ENCODE peak calls at places on chromosomes 2 and 18, in four cellular contexts. F is activated CD4-positive, alpha-beta T cell treated with anti-CD3 and anti-CD28 coated beads, Interleukin-2, amount 50 U/mL, for 24 hours; V is KBM-7; H is SW480. B is an unnamed sample.

GRCh38 chr2:101012706-101013181 is 10.7 kb downstream of the RPL31 start:
- DNase-seq in F (peak), H (peak), V (peak), B (peak)

GRCh38 chr2:1748741-1749488 is 4.6 kb upstream of the PXDN start:
- DNase-seq in F (no peak), H (no peak), V (no peak), B (no peak)

GRCh38 chr2:72150157-72150960 is 2.7 kb upstream of the CYP26B1 start:
- DNase-seq in F (peak), H (peak), V (peak), B (peak)

GRCh38 chr2:11703700-11704099 is 33.7 kb upstream of the NTSR2 start:
- DNase-seq in H (no peak), V (no peak), F (no peak), B (no peak)

GRCh38 chr2:229429529-229430067 is 158.5 kb upstream of the PID1 start:
- DNase-seq in F (no peak), H (no peak), V (no peak), B (no peak)

GRCh38 chr2:230939066-230939591 is 14.1 kb upstream of the GPR55 start:
- DNase-seq in H (no peak), F (no peak), V (no peak), B (no peak)

GRCh38 chr2:45872211-45872610 is 220.7 kb downstream of the PRKCE start:
- DNase-seq in F (no peak), V (no peak), H (no peak), B (no peak)

GRCh38 chr2:119174216-119174992 is 15.9 kb upstream of the C1QL2 start:
- DNase-seq in V (peak), F (peak), H (peak), B (peak)

GRCh38 chr2:21014364-21015280 is 29.3 kb downstream of the APOB start:
- DNase-seq in F (no peak), V (no peak), H (no peak), B (no peak)

GRCh38 chr2:68709421-68709911 is 25.1 kb upstream of the ARHGAP25 start:
- DNase-seq in H (peak), F (no peak), V (peak), B (peak)

GRCh38 chr2:33518200-33518599 is 41.8 kb downstream of the RASGRP3 start:
- DNase-seq in F (no peak), H (no peak), V (no peak), B (no peak)

GRCh38 chr2:85953476-85953875 is 64.7 kb upstream of the ST3GAL5 start:
- DNase-seq in H (no peak), V (no peak), F (no peak), B (no peak)

GRCh38 chr2:165700511-165700910 is 93.5 kb downstream of the GALNT3 start:
- DNase-seq in H (no peak), V (no peak), F (no peak), B (no peak)

GRCh38 chr2:135792401-135793152 is 44.4 kb downstream of the LCT start:
- DNase-seq in F (no peak), V (peak), H (no peak), B (no peak)

GRCh38 chr18:69397096-69397495 is 3.6 kb upstream of the DOK6 start:
- DNase-seq in F (no peak), V (no peak), H (peak), B (peak)

GRCh38 chr2:9250091-9250490 is 43.5 kb downstream of the ASAP2 start:
- DNase-seq in V (no peak), H (no peak), F (no peak), B (no peak)

GRCh38 chr2:3478846-3479385 is 40.4 kb downstream of the ADI1 start:
- DNase-seq in V (no peak), F (no peak), H (no peak), B (no peak)

GRCh38 chr2:43178602-43179542 is 47.5 kb downstream of the ZFP36L2 start:
- DNase-seq in V (peak), F (no peak), H (peak), B (peak)

GRCh38 chr2:162016080-162016479 is 57.9 kb downstream of the DPP4 start:
- DNase-seq in V (no peak), F (no peak), H (no peak), B (no peak)

GRCh38 chr2:3319134-3319533 is 58.5 kb downstream of the EIPR1 start:
- DNase-seq in F (no peak), V (no peak), H (no peak), B (no peak)

GRCh38 chr2:241551599-241551997 is 6.9 kb upstream of the BOK start:
- DNase-seq in F (no peak), H (no peak), V (no peak), B (no peak)

GRCh38 chr18:4017479-4017878 is 437.6 kb downstream of the DLGAP1 start:
- DNase-seq in F (no peak), H (peak), V (no peak), B (no peak)

GRCh38 chr18:25998461-25998860 is 92.0 kb downstream of the SS18 start:
- DNase-seq in V (no peak), F (no peak), H (no peak), B (no peak)

GRCh38 chr18:73381361-73382031 is 513.7 kb upstream of the NETO1 start:
- DNase-seq in V (no peak), F (no peak), H (no peak), B (no peak)

GRCh38 chr2:219573166-219573565 is 1.1 kb downstream of the INHA start:
- DNase-seq in F (no peak), H (no peak), V (no peak), B (no peak)

GRCh38 chr2:33437297-33437696 is 39.2 kb upstream of the RASGRP3 start:
- DNase-seq in V (no peak), F (no peak), H (no peak), B (no peak)

GRCh38 chr2:150806336-150806735 is 318.9 kb upstream of the RND3 start:
- DNase-seq in V (no peak), F (no peak), H (no peak), B (no peak)

GRCh38 chr2:71856709-71857525 is 290.7 kb downstream of the CYP26B1 start:
- DNase-seq in V (no peak), H (peak), F (no peak), B (no peak)

GRCh38 chr2:152594022-152594712 is 123.1 kb downstream of the PRPF40A start:
- DNase-seq in V (peak), F (no peak), H (no peak), B (no peak)

GRCh38 chr18:79216176-79216575 is 147.0 kb downstream of the ATP9B start:
- DNase-seq in V (no peak), F (no peak), H (no peak), B (no peak)

GRCh38 chr18:34767601-34768027 is 57.5 kb downstream of the DTNA start:
- DNase-seq in F (no peak), H (no peak), V (no peak), B (no peak)

GRCh38 chr2:238728322-238729260 is 119.3 kb upstream of the TWIST2 start:
- DNase-seq in F (no peak), H (no peak), V (no peak), B (no peak)